ENCODE peak calls at places on chromosomes 7 and 10, in five cellular contexts. P is sciatic nerve, Y is H4, D is cardiac fibroblast, B is omental fat pad. Z is an unnamed sample.

GRCh38 chr7:106979551-106980357 is 64.8 kb upstream of the PRKAR2B start:
- DNase-seq in P (no peak), Y (no peak), D (no peak), B (no peak), Z (no peak)

GRCh38 chr7:98211221-98211675 is at the start of gene BHLHA15:
- DNase-seq in P (peak; percentile 60), Y (no peak), D (no peak), B (no peak), Z (no peak)

GRCh38 chr10:92087750-92088395 is 164.3 kb downstream of the BTAF1 start:
- DNase-seq in P (peak; percentile 71), Y (peak; percentile 87), D (peak; percentile 85), B (peak; percentile 42), Z (peak; percentile 89)

GRCh38 chr7:71733108-71733870 is 601.3 kb downstream of the GALNT17 start:
- DNase-seq in P (peak; percentile 93), Y (peak; percentile 71), D (peak; percentile 66), B (peak; percentile 72), Z (peak; percentile 63)

GRCh38 chr7:118184392-118184899 is 482 bp downstream of the LSM8 start:
- DNase-seq in P (no peak), Y (no peak), D (peak; percentile 12), B (no peak), Z (peak; percentile 8)

GRCh38 chr7:17661982-17662585 is 278.2 kb downstream of the SNX13 start:
- DNase-seq in P (no peak), Y (peak; percentile 43), D (peak; percentile 50), B (no peak), Z (no peak)

GRCh38 chr7:24075426-24075810 is 208.6 kb upstream of the NPY start:
- DNase-seq in P (no peak), Y (peak; percentile 49), D (no peak), B (no peak), Z (peak; percentile 97)

GRCh38 chr7:50552921-50553320 is 12.3 kb downstream of the DDC start:
- DNase-seq in P (no peak), Y (no peak), D (peak; percentile 72), B (no peak), Z (peak; percentile 21)

GRCh38 chr10:110566472-110567200 is 859 bp upstream of the SMC3 start:
- DNase-seq in P (no peak), Y (no peak), D (no peak), B (no peak), Z (peak; percentile 43)

GRCh38 chr7:88306590-88307048 is at the start of gene STEAP4:
- DNase-seq in P (peak; percentile 87), Y (peak; percentile 32), D (peak; percentile 89), B (peak; percentile 34), Z (no peak)

GRCh38 chr10:61142987-61143386 is 199.0 kb upstream of the RHOBTB1 start:
- DNase-seq in P (no peak), Y (no peak), D (no peak), B (no peak), Z (no peak)

GRCh38 chr7:117117172-117117571 is 163.9 kb downstream of the ST7 start:
- DNase-seq in P (no peak), Y (no peak), D (no peak), B (no peak), Z (no peak)

GRCh38 chr10:13839430-13839986 is 252.7 kb downstream of the PRPF18 start:
- DNase-seq in P (no peak), Y (peak; percentile 48), D (peak; percentile 78), B (no peak), Z (peak; percentile 91)

GRCh38 chr7:2503056-2503941 is 16.3 kb upstream of the LFNG start:
- DNase-seq in P (no peak), Y (no peak), D (peak; percentile 30), B (no peak), Z (no peak)

GRCh38 chr10:129972145-129972965 is 8.3 kb upstream of the EBF3 start:
- DNase-seq in P (no peak), Y (no peak), D (peak; percentile 39), B (no peak), Z (no peak)

GRCh38 chr10:73956476-73957338 is 41.2 kb upstream of the VCL start:
- DNase-seq in P (peak; percentile 51), Y (peak; percentile 89), D (peak; percentile 53), B (no peak), Z (peak; percentile 85)

GRCh38 chr7:74482629-74483401 is 29.1 kb downstream of the GTF2IRD1 start:
- DNase-seq in P (no peak), Y (peak; percentile 99), D (peak; percentile 95), B (no peak), Z (peak; percentile 92)

GRCh38 chr7:149731207-149731955 is 42.0 kb downstream of the ZNF467 start:
- DNase-seq in P (peak; percentile 49), Y (no peak), D (no peak), B (no peak), Z (no peak)

GRCh38 chr10:79299397-79300370 is 47.6 kb upstream of the PPIF start:
- DNase-seq in P (no peak), Y (no peak), D (peak; percentile 80), B (no peak), Z (peak; percentile 98)

GRCh38 chr10:69759641-69760040 is 42.1 kb upstream of the COL13A1 start:
- DNase-seq in P (no peak), Y (no peak), D (no peak), B (no peak), Z (no peak)

GRCh38 chr7:12257582-12257981 is 46.5 kb downstream of the TMEM106B start:
- DNase-seq in P (no peak), Y (peak; percentile 95), D (peak; percentile 25), B (no peak), Z (peak; percentile 56)

GRCh38 chr7:7537711-7538110 is 2.0 kb upstream of the COL28A1 start:
- DNase-seq in P (no peak), Y (no peak), D (no peak), B (no peak), Z (no peak)

GRCh38 chr10:23345861-23346260 is 1.3 kb upstream of the C10orf67 start:
- DNase-seq in P (no peak), Y (peak; percentile 69), D (peak; percentile 87), B (no peak), Z (peak; percentile 88)

GRCh38 chr7:55132890-55133551 is 114.2 kb downstream of the EGFR start:
- DNase-seq in P (no peak), Y (peak; percentile 99), D (peak; percentile 94), B (no peak), Z (peak; percentile 100)